ENCODE peak calls at places on chromosomes 3 and 15, in seven cellular contexts. H is bronchial epithelial cell, C is dorsolateral prefrontal cortex, J is HCT116, Q is endothelial cell of umbilical vein, V is esophagus squamous epithelium, T is fibroblast of lung. K is an unnamed sample. For H3K27me3, the result is how much of the 10 kb centered on the place peaks cover.

GRCh38 chr3:55899887-55900286 is 412.8 kb upstream of the WNT5A start:
- DNase-seq in H (no peak), C (no peak), J (no peak), Q (no peak), V (no peak), T (no peak), K (no peak)

GRCh38 chr3:64344721-64345207 is 119.5 kb upstream of the PRICKLE2 start:
- DNase-seq in H (peak), C (no peak), J (no peak), Q (no peak), V (no peak), T (peak), K (peak)

GRCh38 chr3:26636328-26636727 is 13.8 kb downstream of the LRRC3B start:
- DNase-seq in H (no peak), C (no peak), J (no peak), Q (no peak), V (no peak), T (no peak), K (no peak)

GRCh38 chr3:154792828-154793227 is 287.3 kb upstream of the MME start:
- DNase-seq in H (no peak), C (no peak), J (no peak), Q (no peak), V (no peak), T (peak), K (no peak)

GRCh38 chr3:131812433-131812832 is 222.4 kb downstream of the CPNE4 start:
- DNase-seq in H (peak), C (no peak), J (no peak), Q (no peak), V (no peak), T (no peak), K (no peak)

GRCh38 chr15:65525622-65526021 is 4.6 kb upstream of the HACD3 start:
- DNase-seq in H (peak), C (no peak), J (no peak), Q (peak), V (no peak), T (peak), K (no peak)

GRCh38 chr3:13626396-13626795 is 77.5 kb downstream of the FBLN2 start:
- DNase-seq in H (no peak), C (no peak), J (no peak), Q (no peak), V (no peak), T (no peak), K (no peak)

GRCh38 chr3:7621645-7622044 is 760.7 kb downstream of the GRM7 start:
- DNase-seq in H (no peak), C (no peak), J (no peak), Q (no peak), V (no peak), T (no peak), K (no peak)

GRCh38 chr3:128112406-128112968 is 11.1 kb downstream of the RUVBL1 start:
- DNase-seq in H (peak), C (no peak), J (peak), Q (peak), V (no peak), T (peak), K (peak)

GRCh38 chr3:52121459-52121795 is 32.8 kb downstream of the POC1A start:
- DNase-seq in H (no peak), C (no peak), J (no peak), Q (peak), V (no peak), T (no peak), K (no peak)

GRCh38 chr15:89820651-89821611 is 6.3 kb upstream of the ANPEP start:
- DNase-seq in H (peak), C (no peak), J (peak), Q (peak), V (no peak), T (peak), K (no peak)

GRCh38 chr3:11807651-11808050 is 39.0 kb downstream of the TAMM41 start:
- DNase-seq in H (no peak), C (no peak), J (no peak), Q (no peak), V (no peak), T (no peak), K (no peak)

GRCh38 chr15:60798821-60799220 is 319.9 kb upstream of the ICE2 start:
- DNase-seq in H (peak), C (no peak), J (no peak), Q (no peak), V (no peak), T (peak), K (no peak)

GRCh38 chr3:105413356-105413887 is 46.7 kb downstream of the ALCAM start:
- DNase-seq in H (no peak), C (no peak), J (no peak), Q (no peak), V (no peak), T (no peak), K (no peak)

GRCh38 chr3:99269606-99270355 is 368.3 kb upstream of the DCBLD2 start:
- DNase-seq in H (peak), C (peak), J (no peak), Q (no peak), V (no peak), T (no peak), K (no peak)

GRCh38 chr3:149174901-149175300 is 45.5 kb downstream of the HPS3 start:
- DNase-seq in H (no peak), C (no peak), J (no peak), Q (no peak), V (no peak), T (peak), K (peak)

GRCh38 chr3:53303957-53304356 is 43.4 kb downstream of the DCP1A start:
- DNase-seq in H (no peak), C (no peak), J (no peak), Q (no peak), V (no peak), T (no peak), K (no peak)

GRCh38 chr15:78049691-78050440 is 27.6 kb downstream of the TBC1D2B start:
- DNase-seq in H (no peak), C (peak), J (no peak), Q (no peak), V (no peak), T (peak), K (no peak)

GRCh38 chr15:62779041-62779810 is 263.3 kb upstream of the TPM1 start:
- DNase-seq in H (no peak), C (no peak), J (no peak), Q (peak), V (no peak), T (peak), K (no peak)

GRCh38 chr3:45962033-45962432 is 18.8 kb downstream of the CXCR6 start:
- DNase-seq in H (no peak), C (no peak), J (no peak), Q (no peak), V (no peak), T (no peak), K (no peak)

GRCh38 chr3:129651316-129652202 is 45.1 kb upstream of the PLXND1 start:
- DNase-seq in H (peak), C (no peak), J (peak), Q (peak), V (no peak), T (peak), K (peak)

GRCh38 chr3:149367021-149367840 is 10.2 kb downstream of the TM4SF1 start:
- DNase-seq in H (peak), C (no peak), J (peak), Q (peak), V (no peak), T (peak), K (peak)

GRCh38 chr15:100123611-100124010 is 218.2 kb downstream of the ADAMTS17 start:
- DNase-seq in H (peak), C (no peak), J (no peak), Q (no peak), V (no peak), T (peak), K (no peak)

GRCh38 chr3:69012836-69013255 is 638 bp downstream of the EOGT start:
- DNase-seq in H (peak), C (no peak), J (no peak), Q (peak), V (no peak), T (peak), K (no peak)

GRCh38 chr3:169148448-169149348 is 514.8 kb downstream of the MECOM start:
- DNase-seq in H (peak), C (no peak), J (no peak), Q (peak), V (no peak), T (no peak), K (no peak)

GRCh38 chr3:14780927-14781507 is 37.7 kb upstream of the FGD5 start:
- DNase-seq in H (peak), C (no peak), J (peak), Q (peak), V (no peak), T (peak), K (peak)

GRCh38 chr3:115785782-115786181 is 162.5 kb downstream of the GAP43 start:
- DNase-seq in H (no peak), C (no peak), J (no peak), Q (no peak), V (no peak), T (peak), K (no peak)

DNA sequence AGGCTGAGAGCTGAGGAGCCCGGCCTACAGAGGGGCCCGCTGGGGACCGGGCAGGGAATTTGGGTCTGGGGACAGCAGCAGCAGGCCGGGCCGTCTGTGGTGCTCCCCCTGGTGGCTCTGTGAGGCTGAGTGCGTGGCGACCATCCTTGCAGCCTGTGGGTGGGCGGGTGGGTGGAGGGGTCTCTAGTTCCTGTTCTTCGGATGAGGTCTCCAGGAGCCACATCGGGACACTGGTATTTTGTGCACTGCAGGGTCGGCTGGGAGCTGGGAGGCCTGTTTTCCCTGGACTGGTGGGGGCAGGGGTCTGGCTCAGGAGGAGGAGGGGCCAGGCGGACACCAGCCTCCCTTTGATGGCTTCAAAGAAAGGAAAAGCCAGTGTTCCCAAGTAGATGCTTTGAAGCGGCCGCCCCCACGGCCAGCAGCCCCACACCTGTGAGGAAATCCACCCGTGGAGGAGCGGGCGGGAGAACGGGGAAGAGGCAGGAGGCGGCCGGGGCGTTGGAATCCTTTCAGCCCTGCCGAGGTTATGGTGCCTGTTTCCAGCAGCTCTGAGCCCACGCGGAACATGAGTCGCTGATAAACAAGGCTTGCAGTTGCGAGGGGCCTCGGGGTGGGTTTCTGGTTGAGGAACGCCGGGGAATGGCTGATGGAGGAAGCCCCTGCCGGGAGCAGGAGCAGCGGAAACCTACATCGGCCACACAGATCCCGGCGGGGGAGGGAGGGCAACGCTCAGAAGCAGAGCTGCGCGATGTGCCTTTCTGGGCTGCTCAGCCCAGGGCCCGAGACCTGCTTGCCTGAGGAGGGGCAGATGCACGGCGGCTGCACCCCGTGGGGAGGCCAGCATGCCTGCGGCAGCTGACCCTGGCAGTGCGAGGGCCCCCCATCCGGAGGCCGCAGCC is 154.3 kb downstream of the NSMCE3 start:
- DNase-seq in H (no peak), C (no peak), J (no peak), Q (peak), V (no peak), T (no peak), K (no peak)
- TF ChIP-seq CTCF in H (peak), C (peak), J (no peak), Q (peak), V (no peak), T (no peak), K (peak)

DNA sequence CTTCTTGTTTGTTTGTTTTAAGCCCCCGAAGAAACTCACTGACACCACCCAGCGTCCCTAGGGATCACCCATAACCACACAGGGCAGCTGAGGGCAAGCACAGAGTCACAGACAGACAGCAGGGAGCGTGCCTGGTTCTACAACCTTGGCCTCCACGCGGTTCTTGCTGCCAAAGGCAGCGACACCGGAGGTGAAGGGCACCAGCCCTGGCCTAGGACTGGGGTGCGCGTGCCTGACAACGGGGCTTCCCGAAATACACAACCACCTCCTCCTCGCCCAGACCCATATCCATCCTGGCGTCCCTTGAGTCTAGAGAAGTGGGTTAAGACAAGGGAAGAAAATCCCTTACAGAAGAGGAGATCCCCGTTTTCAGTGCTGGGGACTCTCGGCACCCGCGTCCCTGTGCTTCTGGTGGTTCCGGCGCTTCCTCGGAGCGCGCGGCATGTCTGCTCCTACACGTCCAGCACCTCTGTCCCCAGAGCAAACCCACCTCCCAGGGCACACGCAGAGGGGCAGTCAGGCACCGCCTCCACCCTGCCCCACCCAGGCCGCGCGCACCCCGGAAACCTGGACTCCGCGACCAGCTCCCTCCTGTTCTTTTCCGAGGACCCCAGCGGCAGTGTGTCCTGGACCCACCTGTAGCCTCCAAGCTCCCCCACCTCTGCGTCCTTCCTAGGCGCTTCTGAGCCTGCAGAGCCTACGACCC is 911 bp downstream of the RFTN1 start:
- DNase-seq in H (peak), C (no peak), J (no peak), Q (peak), V (no peak), T (peak), K (no peak)
- H3K4me3 ChIP-seq in H (peak), C (peak), J (peak), Q (peak), V (peak), T (peak), K (peak)

DNA sequence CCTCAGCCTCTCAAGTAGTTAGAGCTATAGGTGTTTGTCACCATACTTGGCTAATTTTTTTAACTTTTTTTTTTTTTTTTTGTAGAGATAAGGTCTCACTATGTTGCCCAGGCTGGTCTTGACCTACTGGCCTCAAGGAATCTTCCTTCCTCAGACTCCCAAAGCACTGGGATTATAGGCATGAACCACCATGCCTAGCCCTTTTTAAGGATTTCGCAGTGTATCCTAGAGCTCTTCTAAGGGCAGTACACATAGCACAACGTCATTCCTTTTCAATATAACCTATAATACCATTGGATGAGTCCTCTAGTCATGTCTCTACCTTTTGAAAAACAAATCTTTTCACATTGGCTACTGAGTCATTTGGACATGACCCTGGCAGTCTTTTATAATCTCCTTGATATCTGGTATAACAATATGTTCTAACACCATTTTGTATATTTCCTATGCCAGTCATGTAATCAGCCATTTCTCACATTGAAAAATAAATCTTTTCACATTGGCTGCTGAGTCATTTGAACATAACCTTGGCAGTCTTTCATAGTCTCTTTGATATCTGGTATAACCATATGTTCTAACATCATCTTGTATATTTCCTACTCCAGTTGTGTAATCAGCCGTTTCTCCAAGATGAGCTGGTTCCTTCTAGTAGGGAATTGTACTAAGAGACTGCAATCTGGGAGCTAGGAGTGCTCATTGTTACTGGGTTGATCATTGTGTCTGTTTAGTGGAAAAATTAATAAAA is 944.7 kb downstream of the MCTP2 start:
- DNase-seq in H (peak), C (no peak), J (no peak), Q (peak), V (no peak), T (peak), K (no peak)
- H3K27me3 ChIP-seq in H (under half), C (under half), J (under half), Q (under half), V (under half), T (under half), K (under half)

DNA sequence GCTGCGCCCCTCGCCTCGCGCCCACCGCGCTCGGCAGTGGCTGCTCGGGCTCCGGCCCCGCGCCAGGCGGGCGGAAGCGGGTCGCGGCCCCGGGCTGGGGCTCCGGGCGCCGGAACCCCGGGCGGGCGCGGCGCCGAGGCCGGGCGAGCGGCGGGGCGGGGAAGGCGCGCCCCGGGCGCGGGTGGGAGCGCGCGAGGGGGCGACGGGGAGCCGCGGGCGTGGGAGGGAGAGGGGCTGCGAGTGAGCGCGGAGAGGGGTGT is 467 bp upstream of the IGF2BP2 start:
- DNase-seq in H (no peak), C (no peak), J (no peak), Q (no peak), V (no peak), T (no peak), K (no peak)
- TF ChIP-seq CTCF in H (no peak), C (no peak), J (no peak), Q (no peak), V (no peak), T (no peak), K (no peak)

K was measured in kidney epithelial cell.